ENCODE peak calls at places on chromosome X, in five cellular contexts. Q is endothelial cell, Y is Calu3, A is heart left ventricle, Z is tibial nerve. U is an unnamed sample.

GRCh38 chrX:15245896-15246295 is 24.0 kb downstream of the ASB9 start:
- DNase-seq in Z (no peak), Q (no peak), Y (no peak), A (no peak), U (no peak)

GRCh38 chrX:132648870-132649269 is 160.0 kb upstream of the MBNL3 start:
- DNase-seq in Z (no peak), Q (no peak), Y (no peak), A (no peak), U (no peak)

GRCh38 chrX:115609621-115610020 is 48.6 kb downstream of the PLS3 start:
- DNase-seq in Z (no peak), Y (no peak), A (no peak), Q (no peak), U (no peak)

GRCh38 chrX:9942086-9942485 is 25.1 kb upstream of the CLDN34 start:
- DNase-seq in A (no peak), Z (no peak), Q (no peak), Y (no peak), U (no peak)

GRCh38 chrX:133068461-133068860 is 28.4 kb downstream of the USP26 start:
- DNase-seq in Y (no peak), Q (no peak), Z (no peak), A (no peak), U (no peak)

GRCh38 chrX:40173662-40174593 is 76.2 kb upstream of the BCOR start:
- DNase-seq in Y (peak), A (no peak), Z (no peak), Q (peak), U (no peak)

GRCh38 chrX:111914398-111915092 is 38.6 kb downstream of the TRPC5OS start:
- DNase-seq in A (no peak), Z (no peak), Q (no peak), Y (peak), U (no peak)

GRCh38 chrX:42930951-42931350 is 153.0 kb upstream of the PPP1R2C start:
- DNase-seq in Z (no peak), A (no peak), Q (no peak), Y (no peak), U (no peak)

GRCh38 chrX:39613508-39613921 is 484.2 kb downstream of the BCOR start:
- DNase-seq in Q (peak), A (peak), Y (peak), Z (peak), U (no peak)

GRCh38 chrX:258291-259040 is 22.7 kb upstream of the PLCXD1 start:
- DNase-seq in Q (no peak), Y (no peak), Z (no peak), A (no peak), U (no peak)

GRCh38 chrX:11886745-11887144 is 128.7 kb downstream of the MSL3 start:
- DNase-seq in A (no peak), Y (no peak), Q (no peak), Z (no peak), U (no peak)

GRCh38 chrX:15680401-15680800 is 15.8 kb upstream of the CLTRN start:
- DNase-seq in Z (no peak), Y (peak), Q (no peak), A (no peak), U (no peak)

GRCh38 chrX:104324461-104324860 is 69.7 kb upstream of the ESX1 start:
- DNase-seq in Q (no peak), Z (no peak), A (no peak), Y (no peak), U (no peak)

GRCh38 chrX:16828126-16828908 is 41.8 kb downstream of the RBBP7 start:
- DNase-seq in A (no peak), Y (no peak), Q (no peak), Z (peak), U (no peak)

GRCh38 chrX:140712413-140713173 is 3.0 kb downstream of the LINC00632 start:
- DNase-seq in Y (no peak), Q (peak), A (peak), Z (no peak), U (peak)

GRCh38 chrX:25004485-25005032 is 11.2 kb downstream of the ARX start:
- DNase-seq in Z (no peak), A (no peak), Y (no peak), Q (no peak), U (no peak)

GRCh38 chrX:139206914-139207313 is 323.6 kb upstream of the F9 start:
- DNase-seq in Y (no peak), Z (no peak), A (no peak), Q (no peak), U (no peak)

GRCh38 chrX:46991664-46992063 is 79.4 kb downstream of the JADE3 start:
- DNase-seq in Y (no peak), A (no peak), Z (no peak), Q (no peak), U (no peak)

GRCh38 chrX:16743604-16744325 is 24.4 kb downstream of the SYAP1 start:
- DNase-seq in Z (no peak), A (no peak), Y (no peak), Q (no peak), U (no peak)

GRCh38 chrX:149962859-149963757 is 24.8 kb upstream of the EOLA2 start:
- DNase-seq in A (peak), Z (peak), Q (peak), Y (peak), U (no peak)

DNA sequence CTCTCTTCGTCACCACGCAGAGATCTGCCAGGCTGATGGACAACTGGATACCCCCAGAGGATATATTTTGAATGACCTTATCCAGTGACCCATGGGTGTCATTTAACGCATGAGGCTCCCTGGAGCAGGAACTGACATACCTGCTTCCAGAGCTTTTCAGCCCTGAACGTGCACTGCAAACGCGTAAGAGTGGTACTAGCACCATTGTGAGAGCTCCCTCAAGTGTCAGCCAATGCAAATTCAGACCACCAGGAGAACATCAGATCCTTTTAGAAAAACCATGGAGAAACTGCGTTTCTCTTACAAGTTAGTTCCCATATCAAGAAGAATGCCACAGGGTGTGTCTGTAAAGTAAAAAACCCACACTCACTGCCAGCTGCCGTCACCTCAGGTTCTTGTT is 7.3 kb downstream of the TREX2 start:
- DNase-seq in A (no peak), Q (no peak), Z (peak), Y (no peak), U (no peak)
- TF ChIP-seq CTCF in A (peak), Q (no peak), Z (no peak), Y (no peak), U (peak)

GRCh38 chrX:130110379-130111219 is at the start of gene ELF4:
- DNase-seq in Z (no peak), Y (peak), A (peak), Q (no peak), U (no peak)
- TF ChIP-seq CTCF in Z (no peak), Y (no peak), A (no peak), Q (no peak), U (no peak)

DNA sequence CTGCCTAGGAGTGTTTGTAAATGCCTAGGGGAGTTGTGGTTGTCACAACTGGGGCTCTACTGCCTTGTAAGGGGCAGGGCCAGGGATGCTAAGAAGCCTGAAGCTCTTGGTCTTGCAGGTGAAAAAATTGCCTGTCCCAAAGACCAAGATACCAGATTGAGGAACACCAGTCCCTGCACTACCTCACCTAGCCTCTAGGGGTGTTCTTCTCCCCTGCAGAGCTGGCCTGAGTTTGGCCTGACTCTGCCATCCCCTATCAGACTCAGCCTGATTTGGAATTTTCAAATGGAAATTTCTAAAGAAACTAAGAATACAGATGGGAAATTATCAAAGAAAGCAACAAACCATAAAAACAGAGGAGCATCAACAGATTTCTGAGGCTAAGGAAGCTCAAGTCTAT is 90.4 kb downstream of the ZC4H2 start:
- DNase-seq in A (no peak), Q (peak), Z (no peak), Y (no peak), U (no peak)
- TF ChIP-seq CTCF in A (no peak), Q (peak), Z (no peak), Y (no peak), U (peak)

GRCh38 chrX:108456971-108457477 is 17.4 kb downstream of the COL4A5 start:
- DNase-seq in Z (no peak), A (no peak), Q (no peak), Y (no peak), U (no peak)
- TF ChIP-seq CTCF in Z (no peak), A (no peak), Q (no peak), Y (no peak), U (no peak)

DNA sequence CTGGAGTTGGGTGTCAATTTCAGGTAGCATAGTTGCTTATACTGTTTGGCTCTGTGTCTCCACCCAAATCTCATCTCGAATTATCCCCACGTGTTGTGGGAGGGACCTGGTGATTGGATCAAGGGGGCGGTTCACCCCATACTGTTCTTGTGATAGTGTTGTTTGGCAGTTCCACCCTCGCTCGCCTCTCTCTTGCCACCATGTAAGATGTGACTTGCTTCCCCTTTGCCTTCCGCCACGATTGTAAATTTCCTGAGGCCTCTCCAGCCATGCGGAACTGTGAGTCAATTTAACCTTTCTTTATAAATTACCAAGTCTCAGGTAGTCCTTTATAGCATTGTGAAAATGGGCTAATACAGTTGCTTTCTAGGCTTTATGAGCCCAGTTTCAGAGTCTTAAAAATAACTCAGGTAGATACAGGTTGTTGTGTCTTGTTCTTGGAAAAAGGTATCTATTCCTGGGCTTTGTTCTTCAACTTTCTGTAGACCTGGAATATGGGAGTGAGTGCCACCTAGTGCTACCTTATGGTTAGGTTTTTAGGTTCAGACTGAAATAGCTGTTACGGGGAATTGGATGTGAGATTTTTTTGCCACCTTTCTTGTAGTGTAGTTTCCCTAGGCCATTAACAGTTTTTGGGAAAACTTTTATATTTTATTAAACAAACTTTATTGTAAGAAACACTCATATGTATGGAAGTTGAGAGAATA is 15.6 kb downstream of the PGK1 start:
- DNase-seq in Z (no peak), Y (no peak), Q (no peak), A (no peak), U (no peak)
- TF ChIP-seq CTCF in Z (no peak), Y (no peak), Q (no peak), A (peak), U (peak)

GRCh38 chrX:125826080-125826479 is 340.0 kb downstream of the DCAF12L2 start:
- DNase-seq in A (no peak), Z (no peak), Q (no peak), Y (no peak), U (no peak)
- TF ChIP-seq CTCF in A (no peak), Z (no peak), Q (no peak), Y (no peak), U (peak)

GRCh38 chrX:53284684-53285447 is 3.5 kb upstream of the IQSEC2 start:
- DNase-seq in Z (peak), Y (peak), Q (peak), A (peak), U (peak)
- TF ChIP-seq CTCF in Z (peak), Y (peak), Q (peak), A (peak), U (peak)

GRCh38 chrX:21481761-21482160 is 107.5 kb downstream of the CNKSR2 start:
- DNase-seq in Z (no peak), Q (no peak), Y (no peak), A (no peak), U (no peak)

GRCh38 chrX:21479695-21480280 is 105.6 kb downstream of the CNKSR2 start:
- DNase-seq in Z (peak), Y (peak), A (no peak), Q (peak), U (no peak)
- TF ChIP-seq CTCF in Z (peak), Y (peak), A (peak), Q (no peak), U (peak)

U was measured in progenitor cell of endocrine pancreas.